ENCODE peak calls at places on chromosomes 1 and 21, in six cellular contexts. U is type B pancreatic cell, G is osteocyte, D is Panc1, P is BE2C, E is HL-60. V is an unnamed sample.

GRCh38 chr1:185846672-185847440 is 112.7 kb downstream of the HMCN1 start:
- DNase-seq in U (no peak), G (no peak), D (no peak), P (no peak), E (no peak), V (no peak)

GRCh38 chr1:172431721-172432192 is 11.3 kb downstream of the C1orf105 start:
- DNase-seq in U (no peak), G (no peak), D (no peak), P (no peak), E (no peak), V (no peak)

GRCh38 chr21:31673513-31673912 is 14.0 kb downstream of the SOD1 start:
- DNase-seq in U (no peak), G (no peak), D (no peak), P (no peak), E (no peak), V (no peak)

GRCh38 chr1:54795841-54796468 is 5.2 kb downstream of the TTC22 start:
- DNase-seq in U (no peak), G (no peak), D (no peak), P (no peak), E (no peak), V (no peak)

GRCh38 chr1:34367954-34368353 is 191.2 kb downstream of the C1orf94 start:
- DNase-seq in U (no peak), G (peak), D (no peak), P (no peak), E (no peak), V (no peak)

GRCh38 chr1:68207129-68207689 is 25.1 kb downstream of the WLS start:
- DNase-seq in U (no peak), G (no peak), D (no peak), P (no peak), E (no peak), V (no peak)

GRCh38 chr21:41045534-41046268 is 122.3 kb upstream of the BACE2 start:
- DNase-seq in U (no peak), G (no peak), D (no peak), P (no peak), E (no peak), V (peak)

GRCh38 chr1:19942088-19942487 is 18.7 kb upstream of the PLA2G2E start:
- DNase-seq in U (no peak), G (no peak), D (no peak), P (no peak), E (no peak), V (no peak)

GRCh38 chr1:168368131-168368530 is 87.5 kb downstream of the TBX19 start:
- DNase-seq in U (no peak), G (no peak), D (no peak), P (no peak), E (no peak), V (no peak)

GRCh38 chr1:156848461-156849150 is 10.3 kb downstream of the INSRR start:
- DNase-seq in U (no peak), G (no peak), D (no peak), P (no peak), E (no peak), V (no peak)

GRCh38 chr1:173395762-173396161 is 81.4 kb upstream of the PRDX6 start:
- DNase-seq in U (no peak), G (no peak), D (no peak), P (no peak), E (no peak), V (no peak)

GRCh38 chr1:92601044-92601443 is 114.3 kb upstream of the GFI1 start:
- DNase-seq in U (no peak), G (no peak), D (no peak), P (no peak), E (no peak), V (no peak)

GRCh38 chr1:92599184-92599583 is 112.5 kb upstream of the GFI1 start:
- DNase-seq in U (no peak), G (no peak), D (no peak), P (no peak), E (no peak), V (no peak)
- TF ChIP-seq CTCF in U (peak), G (peak), D (peak), P (no peak), E (no peak), V (peak)

DNA sequence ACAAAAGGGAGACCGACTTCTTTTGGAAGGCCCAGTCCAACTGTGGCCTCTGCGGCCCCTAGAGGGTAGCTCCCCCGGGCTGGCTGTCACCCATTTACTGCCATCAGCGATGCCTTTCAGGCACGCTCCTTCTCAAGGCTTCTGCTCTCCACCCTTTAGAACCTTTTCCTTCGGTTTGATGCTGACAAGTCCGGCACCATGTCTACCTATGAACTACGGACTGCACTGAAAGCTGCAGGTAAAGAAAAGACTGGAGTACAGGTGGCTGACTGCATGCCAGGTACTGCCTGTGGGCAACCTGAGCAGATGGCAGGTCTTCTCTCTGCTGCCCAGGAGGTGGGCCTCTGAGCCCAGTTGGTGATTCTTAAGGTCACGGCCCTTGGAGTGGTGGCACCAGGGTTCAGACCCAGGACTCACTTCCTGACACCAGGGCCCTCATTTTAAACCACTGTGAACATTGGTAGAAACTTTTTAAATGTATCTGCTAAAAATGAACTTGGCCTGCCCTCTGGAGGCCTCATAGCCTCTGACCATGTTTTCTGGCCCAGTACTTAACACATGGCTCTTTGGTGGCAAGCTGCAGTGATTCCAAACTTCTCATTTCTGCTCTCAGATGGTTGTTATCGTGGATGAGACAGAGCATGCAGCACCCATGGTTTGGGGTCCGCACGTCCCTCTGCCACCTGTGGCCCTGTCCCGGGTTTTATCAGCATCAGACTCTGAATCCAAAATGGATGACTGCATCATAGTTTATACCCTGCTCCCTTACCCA is 45.7 kb downstream of the CAPN9 start:
- DNase-seq in U (peak), G (peak), D (no peak), P (no peak), E (no peak), V (no peak)
- TF ChIP-seq CTCF in U (peak), G (peak), D (peak), P (no peak), E (no peak), V (peak)

GRCh38 chr1:16140068-16140596 is 15.7 kb downstream of the EPHA2 start:
- DNase-seq in U (no peak), G (no peak), D (no peak), P (no peak), E (no peak), V (no peak)
- TF ChIP-seq CTCF in U (no peak), G (no peak), D (no peak), P (no peak), E (no peak), V (no peak)

DNA sequence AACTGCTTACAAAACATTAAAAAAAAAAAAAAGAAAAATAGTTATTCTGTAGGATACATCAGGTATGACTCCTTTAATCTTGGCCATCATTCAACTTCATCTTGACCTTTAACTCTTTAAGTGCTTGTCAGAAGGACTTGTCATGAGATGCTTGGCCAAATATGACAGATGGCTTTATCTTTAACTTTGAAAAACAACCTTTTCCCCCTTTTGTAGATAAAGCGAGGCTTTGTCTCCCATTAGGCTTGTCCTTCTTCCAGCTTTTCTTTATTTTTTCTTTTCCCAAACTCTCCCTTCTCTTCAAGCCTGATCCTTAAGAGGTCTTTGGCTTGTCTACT is 2.3 kb downstream of the SRSF10 start:
- DNase-seq in U (no peak), G (no peak), D (no peak), P (no peak), E (peak), V (no peak)
- TF ChIP-seq CTCF in U (no peak), G (no peak), D (no peak), P (no peak), E (no peak), V (no peak)

DNA sequence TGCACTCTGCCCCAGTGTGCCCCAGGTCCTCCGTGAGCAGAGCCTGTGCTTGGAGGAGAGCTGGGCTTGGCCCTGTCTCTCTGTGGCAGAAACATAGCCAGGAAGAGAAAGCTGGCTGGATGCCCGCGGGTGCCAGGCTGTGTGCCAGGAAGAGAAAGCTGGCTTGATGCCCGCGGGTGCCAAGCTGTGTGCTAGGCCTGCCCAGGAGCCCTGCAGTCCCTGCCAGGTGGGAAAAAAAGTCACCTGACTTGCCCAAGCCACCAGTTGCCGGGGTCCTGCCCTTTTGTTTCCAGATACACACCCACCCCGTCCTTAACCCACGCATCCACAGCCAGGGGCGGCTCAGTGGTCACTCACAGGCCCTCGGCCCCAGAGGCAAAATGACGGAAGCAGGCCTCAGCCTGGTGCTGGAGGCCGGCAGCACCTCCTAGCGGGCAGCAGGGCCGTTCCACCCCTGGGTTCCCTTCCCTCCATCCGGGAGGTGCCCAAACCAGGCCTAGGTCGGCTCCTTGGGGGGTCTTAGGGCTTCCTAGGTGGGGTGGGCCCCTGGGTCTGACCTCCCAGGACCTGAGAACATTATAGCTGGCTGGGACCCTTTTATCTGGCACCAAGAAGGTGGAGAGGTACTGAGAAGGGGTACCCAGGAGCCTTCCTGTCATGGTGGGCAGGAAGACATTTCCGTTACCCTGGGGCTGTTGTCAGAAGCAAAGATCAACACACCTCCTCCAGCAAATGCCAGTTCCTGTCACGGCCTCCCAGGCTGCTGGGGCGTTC is 9.1 kb downstream of the ITGB2 start:
- DNase-seq in U (no peak), G (no peak), D (no peak), P (no peak), E (no peak), V (no peak)
- TF ChIP-seq CTCF in U (no peak), G (no peak), D (no peak), P (peak), E (peak), V (no peak)

GRCh38 chr21:44423941-44424607 is 31.2 kb upstream of the LRRC3 start:
- DNase-seq in U (no peak), G (peak), D (no peak), P (no peak), E (no peak), V (no peak)
- TF ChIP-seq CTCF in U (no peak), G (no peak), D (no peak), P (no peak), E (no peak), V (no peak)

GRCh38 chr1:206757524-206758266 is 12.9 kb upstream of the IL19 start:
- DNase-seq in U (no peak), G (no peak), D (no peak), P (no peak), E (no peak), V (no peak)
- TF ChIP-seq CTCF in U (no peak), G (no peak), D (no peak), P (no peak), E (no peak), V (no peak)

DNA sequence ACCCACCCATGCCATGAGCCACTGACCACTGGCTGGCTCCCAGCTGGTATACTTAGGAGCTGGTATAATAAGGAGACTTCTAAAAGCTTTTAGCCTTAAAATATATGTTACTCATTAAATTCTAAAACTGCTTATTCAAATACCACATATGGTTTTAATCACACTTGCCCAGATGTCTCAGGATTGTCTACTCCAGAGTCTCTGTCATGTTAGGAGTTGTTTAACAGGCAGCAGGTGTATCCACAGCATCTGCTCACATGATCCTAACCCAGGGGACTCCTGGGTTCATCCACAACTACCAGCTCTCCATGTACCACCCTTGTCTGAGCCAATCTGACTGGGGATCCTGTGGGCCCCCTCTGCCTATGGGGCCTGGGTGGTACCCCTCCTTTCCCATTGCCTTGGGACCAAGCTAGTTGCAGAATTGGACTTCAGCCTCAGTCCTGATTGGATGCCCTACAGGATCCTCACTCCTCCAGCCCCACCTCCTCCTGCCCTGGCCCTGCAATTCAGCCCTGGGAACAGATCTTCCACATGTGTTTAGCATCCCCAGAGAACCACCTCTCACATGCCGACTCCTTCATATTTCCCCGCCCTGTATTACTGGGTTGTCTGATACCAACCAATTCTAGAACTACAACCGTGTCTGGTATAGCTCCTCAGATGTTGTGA is 61.3 kb downstream of the BCAR3 start:
- DNase-seq in U (no peak), G (no peak), D (no peak), P (no peak), E (no peak), V (no peak)
- TF ChIP-seq CTCF in U (no peak), G (no peak), D (no peak), P (no peak), E (no peak), V (no peak)

DNA sequence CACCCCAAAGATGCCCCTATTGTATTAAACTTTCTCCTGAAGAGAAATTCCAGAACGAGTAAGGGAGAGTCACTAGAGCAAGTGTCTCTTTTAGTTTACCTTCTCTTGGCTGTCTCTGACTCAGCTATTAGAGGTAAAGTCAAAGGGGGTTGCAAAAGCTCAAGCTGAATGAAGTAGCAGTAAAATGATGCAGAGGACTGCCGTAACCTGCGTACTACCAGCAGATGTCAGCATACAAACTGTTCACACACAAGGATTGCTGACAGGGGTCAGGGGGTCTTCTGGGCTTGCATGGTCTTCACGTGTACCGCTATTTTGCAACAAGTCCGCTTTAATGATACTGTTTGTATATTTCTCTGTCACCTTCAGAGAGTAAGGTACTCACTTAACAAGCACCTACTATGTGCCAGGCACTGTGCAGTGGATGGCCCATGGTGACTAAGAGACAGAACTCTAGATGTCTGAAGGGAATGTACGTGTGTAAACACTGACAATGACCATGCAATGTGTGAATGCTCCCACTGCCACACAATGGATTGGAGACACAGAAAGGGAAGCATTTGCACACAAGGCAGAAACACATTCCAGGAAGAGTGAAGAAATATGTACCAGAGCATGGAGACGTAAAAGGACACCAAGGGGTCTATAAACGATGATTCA is 34.9 kb downstream of the CHML start:
- DNase-seq in U (no peak), G (no peak), D (no peak), P (no peak), E (no peak), V (no peak)
- TF ChIP-seq CTCF in U (peak), G (peak), D (peak), P (peak), E (peak), V (peak)

V was measured in neural crest cell.